ENCODE peak calls at places on chromosomes 4 and X, in five cellular contexts. G is AG09309; Y is stimulated activated CD4-positive, alpha-beta T cell treated with anti-CD3 and anti-CD28 coated beads, TNF-alpha, amount 100 ng/mL, for 48 hours; P is NAMALWA; O is cardiac muscle cell. D is an unnamed sample.

GRCh38 chr4:127775843-127776242 is 6.3 kb upstream of the HSPA4L start:
- DNase-seq in G (no peak), P (no peak), Y (no peak), O (no peak), D (no peak)

GRCh38 chrX:7115557-7115956 is 32.0 kb upstream of the STS start:
- DNase-seq in O (no peak), Y (no peak), G (no peak), P (peak), D (no peak)

GRCh38 chr4:79132826-79133225 is 193.0 kb downstream of the NAA11 start:
- DNase-seq in G (no peak), P (no peak), Y (no peak), O (no peak), D (no peak)

GRCh38 chrX:84168095-84168494 is 19.9 kb downstream of the RPS6KA6 start:
- DNase-seq in Y (no peak), P (no peak), G (no peak), O (no peak), D (no peak)

GRCh38 chrX:135707880-135708279 is 5.6 kb upstream of the CT45A1 start:
- DNase-seq in P (peak), O (peak), Y (peak), G (no peak), D (peak)

GRCh38 chr4:146107587-146107986 is 67.9 kb upstream of the LSM6 start:
- DNase-seq in P (no peak), Y (no peak), O (no peak), G (no peak), D (no peak)

GRCh38 chr4:147633113-147633512 is 15.9 kb downstream of the TMEM184C start:
- DNase-seq in P (no peak), Y (no peak), G (peak), O (no peak), D (no peak)

GRCh38 chr4:27270435-27270834 is 409.8 kb downstream of the STIM2 start:
- DNase-seq in G (no peak), P (no peak), O (no peak), Y (no peak), D (no peak)

GRCh38 chr4:94271248-94271647 is 63.6 kb downstream of the SMARCAD1 start:
- DNase-seq in G (no peak), O (no peak), P (no peak), Y (no peak), D (no peak)

GRCh38 chr4:138891610-138892009 is 124.0 kb upstream of the NOCT start:
- DNase-seq in G (no peak), P (no peak), Y (no peak), O (no peak), D (no peak)

GRCh38 chr4:87657525-87657924 is 7.4 kb downstream of the DMP1 start:
- DNase-seq in O (no peak), P (no peak), G (no peak), Y (no peak), D (no peak)

GRCh38 chrX:13533726-13534125 is 35.7 kb upstream of the EGFL6 start:
- DNase-seq in P (no peak), Y (no peak), O (no peak), G (no peak), D (no peak)

GRCh38 chr4:1776521-1777161 is 16.5 kb upstream of the FGFR3 start:
- DNase-seq in O (no peak), Y (no peak), P (no peak), G (no peak), D (no peak)

GRCh38 chr4:106258145-106259045 is 57.6 kb downstream of the TBCK start:
- DNase-seq in Y (no peak), O (no peak), P (no peak), G (peak), D (no peak)

GRCh38 chr4:166153539-166153938 is 280.5 kb downstream of the TLL1 start:
- DNase-seq in G (peak), Y (no peak), P (no peak), O (no peak), D (no peak)

GRCh38 chr4:79237836-79238235 is 88.0 kb downstream of the NAA11 start:
- DNase-seq in P (no peak), O (peak), Y (no peak), G (no peak), D (no peak)

D was measured in activated T-cell treated with anti-CD3 and anti-CD28 coated beads for 24 hours.